ENCODE peak calls at places on chromosomes 3 and 15, in six cellular contexts. One of them, this sample, is unnamed. For H3K4me1 and H3K9me3, the result is how much of the 10 kb centered on the place peaks cover.

GRCh38 chr3:88412346-88412745 is 262.6 kb downstream of the C3orf38 start:
- DNase-seq in hepatocyte: no peak
- DNase-seq in astrocyte: peak
- DNase-seq in neuronal stem cell: no peak
- DNase-seq in IMR-90: no peak
- DNase-seq in PC-9: no peak
- DNase-seq in this sample: no peak

GRCh38 chr3:36852071-36852470 is 87.7 kb upstream of the DCLK3 start:
- DNase-seq in hepatocyte: no peak
- DNase-seq in astrocyte: peak
- DNase-seq in neuronal stem cell: no peak
- DNase-seq in IMR-90: no peak
- DNase-seq in PC-9: no peak
- DNase-seq in this sample: no peak

GRCh38 chr3:196335469-196335868 is 2.7 kb downstream of the TM4SF19 start:
- DNase-seq in hepatocyte: no peak
- DNase-seq in astrocyte: no peak
- DNase-seq in neuronal stem cell: no peak
- DNase-seq in IMR-90: no peak
- DNase-seq in PC-9: no peak
- DNase-seq in this sample: no peak

GRCh38 chr3:65732060-65732933 is 306.4 kb downstream of the MAGI1 start:
- DNase-seq in hepatocyte: peak
- DNase-seq in astrocyte: peak
- DNase-seq in neuronal stem cell: peak
- DNase-seq in IMR-90: peak
- DNase-seq in PC-9: peak
- DNase-seq in this sample: no peak

GRCh38 chr3:37457392-37458065 is 283.1 kb upstream of the LRRFIP2 start:
- DNase-seq in hepatocyte: no peak
- DNase-seq in astrocyte: no peak
- DNase-seq in neuronal stem cell: no peak
- DNase-seq in IMR-90: no peak
- DNase-seq in PC-9: no peak
- DNase-seq in this sample: peak

GRCh38 chr3:45966969-45967640 is 23.8 kb downstream of the CXCR6 start:
- DNase-seq in hepatocyte: no peak
- DNase-seq in astrocyte: no peak
- DNase-seq in neuronal stem cell: no peak
- DNase-seq in IMR-90: no peak
- DNase-seq in PC-9: no peak
- DNase-seq in this sample: peak

GRCh38 chr15:74768771-74769342 is 13.0 kb upstream of the CSK start:
- DNase-seq in hepatocyte: peak
- DNase-seq in astrocyte: no peak
- DNase-seq in neuronal stem cell: no peak
- DNase-seq in IMR-90: peak
- DNase-seq in PC-9: no peak
- DNase-seq in this sample: peak

GRCh38 chr3:184314700-184315505 is 497 bp downstream of the EIF4G1 start:
- DNase-seq in hepatocyte: peak
- DNase-seq in astrocyte: peak
- DNase-seq in neuronal stem cell: peak
- DNase-seq in IMR-90: peak
- DNase-seq in PC-9: peak
- DNase-seq in this sample: peak

GRCh38 chr15:60830479-60830878 is 351.5 kb upstream of the ICE2 start:
- DNase-seq in hepatocyte: no peak
- DNase-seq in astrocyte: no peak
- DNase-seq in neuronal stem cell: no peak
- DNase-seq in IMR-90: peak
- DNase-seq in PC-9: no peak
- DNase-seq in this sample: no peak

DNA sequence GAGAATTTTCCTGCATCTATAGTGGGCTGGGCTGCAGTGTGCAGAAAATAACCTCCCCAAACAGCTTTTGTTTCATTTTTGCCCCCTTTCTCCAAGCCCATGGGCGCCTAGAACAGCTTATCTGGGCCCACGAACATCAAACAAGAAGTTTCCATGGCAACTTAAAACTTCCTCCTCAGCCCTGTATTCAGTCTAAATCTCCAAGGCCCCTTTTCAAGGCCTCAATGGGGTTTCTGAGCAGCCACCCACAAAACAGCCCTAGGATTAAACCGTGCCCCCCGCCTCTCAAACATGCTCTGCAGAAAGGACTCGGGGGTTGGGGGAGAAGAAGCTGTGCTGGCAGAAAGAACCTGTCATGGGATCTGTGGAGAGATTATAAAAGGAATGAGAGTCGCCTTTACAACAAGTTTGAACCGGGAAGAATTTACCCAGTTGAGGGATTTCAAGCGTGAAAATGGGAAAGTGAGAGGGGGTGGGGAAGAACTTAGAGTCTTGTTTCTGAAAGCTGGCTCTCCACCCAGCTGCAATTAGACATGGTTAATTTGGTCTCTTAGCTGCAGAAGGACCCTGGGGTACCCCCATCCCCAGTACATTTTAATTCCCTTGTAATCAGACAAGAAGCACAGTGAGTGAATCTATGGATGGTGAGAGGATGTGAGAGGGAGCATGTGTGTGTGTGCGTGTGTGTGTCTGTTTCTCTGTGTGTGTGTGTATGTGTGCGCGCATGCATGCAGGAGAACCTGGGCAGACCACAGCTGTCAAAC is 4.3 kb upstream of the FAM107A start:
- DNase-seq in hepatocyte: peak
- DNase-seq in astrocyte: no peak
- DNase-seq in neuronal stem cell: peak
- DNase-seq in IMR-90: no peak
- DNase-seq in PC-9: no peak
- DNase-seq in this sample: no peak
- H3K4me1 ChIP-seq in hepatocyte: under half
- H3K4me1 ChIP-seq in astrocyte: under half
- H3K4me1 ChIP-seq in neuronal stem cell: under half
- H3K4me1 ChIP-seq in IMR-90: under half
- H3K4me1 ChIP-seq in PC-9: under half
- H3K4me1 ChIP-seq in this sample: under half

GRCh38 chr15:67164811-67165652 is 89.4 kb downstream of the AAGAB start:
- DNase-seq in hepatocyte: no peak
- DNase-seq in astrocyte: peak
- DNase-seq in neuronal stem cell: no peak
- DNase-seq in IMR-90: peak
- DNase-seq in PC-9: no peak
- DNase-seq in this sample: peak
- H3K4me3 ChIP-seq in hepatocyte: no peak
- H3K4me3 ChIP-seq in astrocyte: no peak
- H3K4me3 ChIP-seq in neuronal stem cell: no peak
- H3K4me3 ChIP-seq in IMR-90: no peak
- H3K4me3 ChIP-seq in PC-9: no peak
- H3K4me3 ChIP-seq in this sample: no peak

GRCh38 chr15:26224266-26224665 is 361.1 kb upstream of the ATP10A start:
- DNase-seq in hepatocyte: no peak
- DNase-seq in astrocyte: no peak
- DNase-seq in neuronal stem cell: no peak
- DNase-seq in IMR-90: no peak
- DNase-seq in PC-9: no peak
- DNase-seq in this sample: no peak
- H3K9me3 ChIP-seq in hepatocyte: under half
- H3K9me3 ChIP-seq in astrocyte: under half
- H3K9me3 ChIP-seq in neuronal stem cell: under half
- H3K9me3 ChIP-seq in IMR-90: under half
- H3K9me3 ChIP-seq in PC-9: under half
- H3K9me3 ChIP-seq in this sample: under half

GRCh38 chr3:147391726-147392082 is 14.6 kb downstream of the ZIC4 start:
- DNase-seq in hepatocyte: no peak
- DNase-seq in astrocyte: no peak
- DNase-seq in neuronal stem cell: no peak
- DNase-seq in IMR-90: no peak
- DNase-seq in PC-9: no peak
- DNase-seq in this sample: no peak

GRCh38 chr3:147388395-147389264 is 17.7 kb downstream of the ZIC4 start:
- DNase-seq in hepatocyte: no peak
- DNase-seq in astrocyte: no peak
- DNase-seq in neuronal stem cell: no peak
- DNase-seq in IMR-90: no peak
- DNase-seq in PC-9: no peak
- DNase-seq in this sample: no peak

GRCh38 chr3:147392083-147392916 is 14.0 kb downstream of the ZIC4 start:
- DNase-seq in hepatocyte: peak
- DNase-seq in astrocyte: no peak
- DNase-seq in neuronal stem cell: peak
- DNase-seq in IMR-90: no peak
- DNase-seq in PC-9: no peak
- DNase-seq in this sample: peak

GRCh38 chr3:147389265-147390175 is 16.8 kb downstream of the ZIC4 start:
- DNase-seq in hepatocyte: no peak
- DNase-seq in astrocyte: no peak
- DNase-seq in neuronal stem cell: no peak
- DNase-seq in IMR-90: no peak
- DNase-seq in PC-9: no peak
- DNase-seq in this sample: no peak

GRCh38 chr3:147390589-147391569 is 15.5 kb downstream of the ZIC4 start:
- DNase-seq in hepatocyte: no peak
- DNase-seq in astrocyte: no peak
- DNase-seq in neuronal stem cell: no peak
- DNase-seq in IMR-90: no peak
- DNase-seq in PC-9: no peak
- DNase-seq in this sample: no peak
- H3K4me1 ChIP-seq in hepatocyte: under half
- H3K4me1 ChIP-seq in astrocyte: under half
- H3K4me1 ChIP-seq in neuronal stem cell: under half
- H3K4me1 ChIP-seq in IMR-90: under half
- H3K4me1 ChIP-seq in PC-9: under half
- H3K4me1 ChIP-seq in this sample: under half

DNA sequence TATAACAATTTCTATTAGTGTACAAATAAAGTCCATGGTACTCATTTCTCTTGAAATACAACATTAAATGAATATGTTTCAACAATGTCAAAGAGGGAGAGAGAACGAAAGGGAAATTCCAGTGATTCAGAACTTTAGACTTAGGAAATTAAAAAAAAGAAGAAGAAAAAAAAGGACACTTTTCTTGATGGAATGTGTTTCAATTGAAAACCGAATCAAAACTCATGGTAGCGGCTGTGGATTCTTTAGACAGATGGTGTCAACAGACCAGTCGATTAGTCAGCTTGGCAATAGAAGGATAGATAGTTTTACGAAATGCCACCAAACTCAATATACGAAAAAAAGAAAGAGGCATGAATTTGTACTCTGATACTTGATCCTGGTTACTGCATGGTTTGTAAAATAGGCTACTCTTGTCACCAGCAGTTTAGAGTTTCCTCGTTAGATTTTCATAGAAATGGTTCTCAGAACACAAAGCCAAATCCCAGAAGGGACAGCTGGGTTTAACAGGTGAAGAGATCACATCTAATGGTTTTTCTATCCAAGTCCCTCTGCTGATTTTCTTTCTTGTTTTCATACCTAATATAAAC is 793.5 kb downstream of the ROBO1 start:
- DNase-seq in hepatocyte: no peak
- DNase-seq in astrocyte: peak
- DNase-seq in neuronal stem cell: no peak
- DNase-seq in IMR-90: peak
- DNase-seq in PC-9: no peak
- DNase-seq in this sample: no peak
- H3K4me3 ChIP-seq in hepatocyte: no peak
- H3K4me3 ChIP-seq in astrocyte: no peak
- H3K4me3 ChIP-seq in neuronal stem cell: no peak
- H3K4me3 ChIP-seq in IMR-90: no peak
- H3K4me3 ChIP-seq in PC-9: no peak
- H3K4me3 ChIP-seq in this sample: no peak

DNA sequence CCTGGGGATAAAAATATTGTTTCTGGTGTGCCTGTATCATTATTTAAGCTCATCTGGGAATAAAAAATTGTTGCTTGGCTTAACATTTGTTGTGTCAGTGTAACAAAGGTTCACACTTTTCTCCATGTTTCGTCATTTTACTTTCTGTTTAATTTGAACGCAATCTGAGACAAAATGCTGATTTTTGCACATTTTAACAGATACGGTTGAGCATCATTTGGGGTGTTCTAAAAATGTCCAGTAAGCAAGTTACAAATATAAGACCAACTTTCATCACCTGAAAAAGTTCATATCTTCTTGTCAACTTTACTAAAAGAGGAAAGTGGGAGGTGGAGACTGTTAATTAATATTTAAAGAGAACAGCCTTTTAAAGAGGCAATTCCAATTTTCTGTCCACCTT is 134.8 kb upstream of the CNTN4 start:
- DNase-seq in hepatocyte: no peak
- DNase-seq in astrocyte: no peak
- DNase-seq in neuronal stem cell: no peak
- DNase-seq in IMR-90: no peak
- DNase-seq in PC-9: no peak
- DNase-seq in this sample: no peak
- H3K9me3 ChIP-seq in hepatocyte: under half
- H3K9me3 ChIP-seq in astrocyte: under half
- H3K9me3 ChIP-seq in neuronal stem cell: under half
- H3K9me3 ChIP-seq in IMR-90: under half
- H3K9me3 ChIP-seq in PC-9: under half
- H3K9me3 ChIP-seq in this sample: under half

GRCh38 chr15:37112963-37113362 is 12.6 kb upstream of the MEIS2 start:
- DNase-seq in hepatocyte: no peak
- DNase-seq in astrocyte: no peak
- DNase-seq in neuronal stem cell: no peak
- DNase-seq in IMR-90: no peak
- DNase-seq in PC-9: no peak
- DNase-seq in this sample: no peak
- H3K4me1 ChIP-seq in hepatocyte: under half
- H3K4me1 ChIP-seq in astrocyte: under half
- H3K4me1 ChIP-seq in neuronal stem cell: under half
- H3K4me1 ChIP-seq in IMR-90: under half
- H3K4me1 ChIP-seq in PC-9: under half
- H3K4me1 ChIP-seq in this sample: under half